ENCODE peak calls at places on chromosomes 3 and 15, in four cellular contexts. One of them, this sample, is unnamed.

GRCh38 chr3:117512975-117513374 is 803.4 kb downstream of the TUSC7 start:
- ATAC-seq in esophagus mucosa: no peak
- ATAC-seq in psoas muscle: no peak
- ATAC-seq in upper lobe of left lung: no peak
- ATAC-seq in this sample: no peak

GRCh38 chr3:186724911-186725310 is 7.8 kb downstream of the KNG1 start:
- ATAC-seq in upper lobe of left lung: no peak
- ATAC-seq in psoas muscle: no peak
- ATAC-seq in esophagus mucosa: no peak
- ATAC-seq in this sample: no peak

GRCh38 chr3:132222868-132223538 is 94.2 kb upstream of the ACP3 start:
- ATAC-seq in upper lobe of left lung: no peak
- ATAC-seq in psoas muscle: no peak
- ATAC-seq in esophagus mucosa: no peak
- ATAC-seq in this sample: no peak

GRCh38 chr3:59856921-59857320 is 807.1 kb upstream of the CFAP20DC start:
- ATAC-seq in upper lobe of left lung: no peak
- ATAC-seq in esophagus mucosa: no peak
- ATAC-seq in psoas muscle: no peak
- ATAC-seq in this sample: no peak

GRCh38 chr15:90889736-90890456 is 5.6 kb downstream of the FES start:
- ATAC-seq in upper lobe of left lung: no peak
- ATAC-seq in esophagus mucosa: no peak
- ATAC-seq in psoas muscle: no peak
- ATAC-seq in this sample: no peak

GRCh38 chr15:75112848-75113492 is 88.7 kb upstream of the C15orf39 start:
- ATAC-seq in esophagus mucosa: no peak
- ATAC-seq in upper lobe of left lung: no peak
- ATAC-seq in psoas muscle: no peak
- ATAC-seq in this sample: peak; percentile 74

GRCh38 chr15:85963262-85963760 is 116.4 kb upstream of the AGBL1 start:
- ATAC-seq in upper lobe of left lung: no peak
- ATAC-seq in psoas muscle: no peak
- ATAC-seq in esophagus mucosa: no peak
- ATAC-seq in this sample: no peak

GRCh38 chr3:166455724-166456123 is 618.5 kb upstream of the BCHE start:
- ATAC-seq in esophagus mucosa: no peak
- ATAC-seq in upper lobe of left lung: no peak
- ATAC-seq in psoas muscle: no peak
- ATAC-seq in this sample: no peak

GRCh38 chr15:85623648-85624047 is 171.1 kb downstream of the KLHL25 start:
- ATAC-seq in esophagus mucosa: no peak
- ATAC-seq in upper lobe of left lung: no peak
- ATAC-seq in psoas muscle: no peak
- ATAC-seq in this sample: peak; percentile 83

GRCh38 chr3:52983336-52983807 is 62.5 kb downstream of the SFMBT1 start:
- ATAC-seq in psoas muscle: no peak
- ATAC-seq in esophagus mucosa: peak; percentile 35
- ATAC-seq in upper lobe of left lung: no peak
- ATAC-seq in this sample: peak; percentile 96

This sample was measured in stimulated activated memory B cell treated with anti-CD40 and anti-IgM and Interleukin-4, amounts not matched to agents 10 μg/mL and 1 μg/mL and 100 μg/mL, for 72 hours.